ENCODE peak calls at places on chromosomes 16 and 17, in eight cellular contexts. E is prostate gland; J is transverse colon; X is heart right ventricle; F is tibial artery; N is sigmoid colon; A is CD4-positive, alpha-beta T cell; R is lung. U is an unnamed sample.

GRCh38 chr16:65489531-65490023 is 367.7 kb upstream of the CDH11 start:
- DNase-seq in X (no peak), E (no peak), F (no peak), R (no peak), N (no peak), A (no peak), J (no peak), U (no peak)

GRCh38 chr17:79781012-79781665 is 3.2 kb downstream of the CBX2 start:
- DNase-seq in E (no peak), A (no peak), J (no peak), N (no peak), F (no peak), R (no peak), X (no peak), U (no peak)

GRCh38 chr17:48123111-48123510 is 15.5 kb downstream of the SNX11 start:
- DNase-seq in X (no peak), F (no peak), J (no peak), E (no peak), R (no peak), N (no peak), A (no peak), U (no peak)

GRCh38 chr17:77544347-77544746 is 403.6 kb downstream of the SEC14L1 start:
- DNase-seq in R (no peak), F (no peak), X (no peak), E (no peak), N (no peak), J (no peak), A (no peak), U (no peak)

GRCh38 chr17:50550661-50551432 is 3.9 kb downstream of the SPATA20 start:
- DNase-seq in X (peak), N (peak), E (peak), F (peak), J (peak), A (no peak), R (peak), U (peak)

GRCh38 chr17:7393613-7394451 is 493 bp downstream of the PLSCR3 start:
- DNase-seq in X (no peak), F (no peak), R (no peak), N (peak), A (peak), E (no peak), J (peak), U (peak)

GRCh38 chr17:7014995-7015586 is 2.7 kb downstream of the RNASEK start:
- DNase-seq in X (no peak), N (no peak), F (no peak), J (peak), A (peak), R (no peak), E (no peak), U (peak)

GRCh38 chr17:40345161-40346034 is 19.1 kb downstream of the GJD3 start:
- DNase-seq in J (peak), R (peak), X (peak), E (peak), N (peak), F (peak), A (peak), U (no peak)

GRCh38 chr16:19808061-19808621 is 76.5 kb downstream of the GPRC5B start:
- DNase-seq in A (no peak), E (no peak), F (no peak), X (no peak), N (peak), R (no peak), J (no peak), U (peak)

GRCh38 chr17:8121531-8122390 is 2.1 kb downstream of the HES7 start:
- DNase-seq in A (peak), E (peak), J (peak), R (no peak), F (no peak), X (peak), N (peak), U (peak)

GRCh38 chr17:35701491-35701890 is 29.9 kb upstream of the RASL10B start:
- DNase-seq in A (no peak), F (no peak), N (no peak), R (no peak), X (no peak), J (no peak), E (no peak), U (no peak)

GRCh38 chr16:2835638-2836493 is 5.8 kb downstream of the ZG16B start:
- DNase-seq in F (no peak), A (no peak), J (peak), X (no peak), N (no peak), E (peak), R (peak), U (no peak)

GRCh38 chr16:19659554-19659953 is 58.5 kb downstream of the KNOP1 start:
- DNase-seq in N (no peak), J (no peak), A (no peak), E (no peak), X (no peak), F (no peak), R (no peak), U (no peak)

GRCh38 chr16:27798241-27798640 is 248.3 kb downstream of the KATNIP start:
- DNase-seq in J (no peak), N (no peak), X (no peak), A (no peak), F (no peak), R (no peak), E (no peak), U (no peak)

GRCh38 chr16:29775742-29776408 is 2.2 kb upstream of the ZG16 start:
- DNase-seq in A (no peak), E (no peak), R (no peak), N (no peak), J (no peak), X (no peak), F (no peak), U (no peak)

GRCh38 chr16:1093284-1094123 is 2.5 kb downstream of the C1QTNF8 start:
- DNase-seq in E (no peak), X (no peak), R (no peak), N (no peak), A (no peak), F (no peak), J (no peak), U (peak)

GRCh38 chr16:75218256-75219076 is at the start of gene CTRB1:
- DNase-seq in N (no peak), A (no peak), F (no peak), R (no peak), X (no peak), J (no peak), E (no peak), U (peak)

GRCh38 chr17:50177983-50178834 is 12.4 kb downstream of the SGCA start:
- DNase-seq in F (peak), R (peak), N (peak), A (peak), J (peak), E (peak), X (peak), U (peak)

GRCh38 chr16:528111-529011 is 849 bp downstream of the CAPN15 start:
- DNase-seq in X (no peak), A (no peak), E (no peak), R (peak), F (no peak), N (no peak), J (peak), U (peak)

GRCh38 chr17:45942284-45942683 is 47.9 kb downstream of the MAPT start:
- DNase-seq in R (no peak), J (peak), E (peak), A (no peak), N (peak), X (peak), F (peak), U (no peak)

GRCh38 chr16:2768403-2769089 is 8.5 kb downstream of the ELOB start:
- DNase-seq in R (no peak), X (no peak), A (no peak), F (no peak), E (no peak), J (no peak), N (no peak), U (no peak)

GRCh38 chr17:64174686-64175456 is 44.9 kb upstream of the ERN1 start:
- DNase-seq in J (no peak), A (no peak), E (no peak), R (peak), N (no peak), X (no peak), F (peak), U (no peak)

GRCh38 chr16:49855280-49855821 is 561 bp downstream of the ZNF423 start:
- DNase-seq in A (peak), N (peak), F (peak), J (peak), E (peak), R (peak), X (peak), U (peak)

GRCh38 chr17:16459850-16460550 is 32.0 kb downstream of the LRRC75A start:
- DNase-seq in X (no peak), F (no peak), J (no peak), N (no peak), E (no peak), R (no peak), A (no peak), U (no peak)

GRCh38 chr16:13300066-13300465 is 398.7 kb downstream of the SHISA9 start:
- DNase-seq in F (no peak), A (no peak), E (no peak), R (no peak), N (no peak), J (no peak), X (no peak), U (no peak)

GRCh38 chr16:59330030-59330670 is 596.0 kb upstream of the GOT2 start:
- DNase-seq in R (no peak), A (no peak), N (no peak), X (no peak), E (no peak), F (no peak), J (no peak), U (no peak)

GRCh38 chr16:9225527-9226316 is 134.3 kb downstream of the HAPSTR1 start:
- DNase-seq in A (no peak), R (no peak), N (peak), F (no peak), J (no peak), E (no peak), X (no peak), U (peak)

GRCh38 chr16:16828913-16829398 is 450.0 kb downstream of the NPIPA7 start:
- DNase-seq in R (no peak), J (no peak), N (no peak), A (no peak), E (no peak), F (no peak), X (no peak), U (no peak)

GRCh38 chr16:50265260-50265659 is 1.1 kb upstream of the ADCY7 start:
- DNase-seq in X (no peak), E (no peak), N (peak), A (peak), F (no peak), J (peak), R (no peak), U (peak)

GRCh38 chr17:50560931-50561750 is 626 bp downstream of the CACNA1G start:
- DNase-seq in A (no peak), J (no peak), F (no peak), X (no peak), R (no peak), E (no peak), N (no peak), U (peak)

GRCh38 chr16:30983898-30984610 is 953 bp upstream of the HSD3B7 start:
- DNase-seq in J (no peak), R (no peak), A (no peak), F (no peak), X (no peak), N (no peak), E (no peak), U (no peak)
- TF ChIP-seq CTCF in J (no peak), R (no peak), A (no peak), F (no peak), X (no peak), N (no peak), E (no peak), U (no peak)

GRCh38 chr16:68310441-68311315 is at the start of the genes PRMT7 and SLC7A6OS:
- DNase-seq in E (peak), R (peak), F (peak), N (peak), X (peak), A (peak), J (peak), U (peak)
- TF ChIP-seq CTCF in E (no peak), R (no peak), F (peak), N (no peak), X (peak), A (peak), J (peak), U (no peak)

GRCh38 chr17:13909901-13910519 is 159.3 kb upstream of the COX10 start:
- DNase-seq in J (no peak), X (no peak), F (no peak), N (no peak), R (no peak), A (no peak), E (no peak), U (no peak)
- TF ChIP-seq CTCF in J (no peak), X (no peak), F (no peak), N (no peak), R (no peak), A (no peak), E (no peak), U (no peak)

DNA sequence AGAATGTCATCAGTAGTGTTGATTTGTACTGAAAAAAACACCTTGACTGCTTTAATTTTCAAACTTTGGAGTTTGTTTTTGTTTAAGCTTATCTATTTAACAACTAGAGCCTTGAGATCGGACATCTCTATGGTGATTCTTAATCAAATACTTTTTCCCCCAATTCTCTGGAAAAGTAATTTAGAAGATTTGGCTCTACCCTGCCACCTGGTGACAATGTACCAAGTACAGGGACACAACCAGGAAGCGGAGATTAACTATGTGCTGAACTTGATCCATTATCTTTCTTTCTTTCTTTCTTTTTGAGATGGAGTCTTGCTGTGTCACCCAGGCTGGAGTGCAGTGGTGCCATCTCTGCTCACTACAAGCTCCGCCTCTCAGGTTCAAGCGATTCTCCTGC is 30.8 kb downstream of the USP43 start:
- DNase-seq in R (no peak), X (no peak), N (no peak), J (no peak), A (no peak), E (no peak), F (no peak), U (no peak)
- TF ChIP-seq CTCF in R (no peak), X (peak), N (no peak), J (peak), A (no peak), E (no peak), F (no peak), U (no peak)

U was measured in activated CD8-positive, alpha-beta T cell treated with anti-CD3 and anti-CD28 coated beads for 36 hours.